ENCODE peak calls at places on chromosomes 1 and 21, in six cellular contexts. Y, P, O, S, B and Q are unnamed samples.

GRCh38 chr1:15501208-15502032 is 22.6 kb downstream of the CASP9 start:
- DNase-seq in Y (peak; percentile 63), P (peak; percentile 73), O (peak; percentile 65), S (no peak), B (peak; percentile 14), Q (peak; percentile 14)

GRCh38 chr1:177210071-177210470 is 39.3 kb downstream of the BRINP2 start:
- DNase-seq in Y (no peak), P (no peak), O (no peak), S (no peak), B (no peak), Q (no peak)

GRCh38 chr21:39348355-39349210 is at the start of gene HMGN1:
- DNase-seq in Y (peak; percentile 75), P (peak; percentile 95), O (peak; percentile 89), S (no peak), B (peak; percentile 87), Q (peak; percentile 93)

GRCh38 chr1:236063919-236064673 is 794 bp downstream of the NID1 start:
- DNase-seq in Y (peak; percentile 67), P (no peak), O (peak; percentile 64), S (no peak), B (peak; percentile 47), Q (no peak)

GRCh38 chr1:60227581-60228252 is 154.1 kb upstream of the C1orf87 start:
- DNase-seq in Y (peak; percentile 2), P (peak; percentile 7), O (no peak), S (no peak), B (no peak), Q (no peak)

GRCh38 chr1:17342014-17342441 is 30.0 kb upstream of the PADI6 start:
- DNase-seq in Y (no peak), P (no peak), O (no peak), S (no peak), B (no peak), Q (no peak)

GRCh38 chr1:153567621-153568366 is 2.1 kb upstream of the S100A2 start:
- DNase-seq in Y (no peak), P (peak; percentile 41), O (peak; percentile 84), S (no peak), B (no peak), Q (no peak)

GRCh38 chr1:208225954-208226937 is 17.9 kb downstream of the PLXNA2 start:
- DNase-seq in Y (no peak), P (no peak), O (peak; percentile 63), S (no peak), B (no peak), Q (no peak)

GRCh38 chr1:10939654-10940450 is 72.6 kb upstream of the TARDBP start:
- DNase-seq in Y (no peak), P (peak; percentile 33), O (no peak), S (no peak), B (no peak), Q (no peak)

GRCh38 chr1:232376632-232377493 is 253.1 kb downstream of the SIPA1L2 start:
- DNase-seq in Y (no peak), P (no peak), O (no peak), S (no peak), B (no peak), Q (no peak)

GRCh38 chr1:42214447-42214871 is 49.9 kb upstream of the GUCA2A start:
- DNase-seq in Y (peak; percentile 12), P (no peak), O (no peak), S (no peak), B (no peak), Q (no peak)

GRCh38 chr1:35637401-35637809 is 3.9 kb downstream of the PSMB2 start:
- DNase-seq in Y (peak; percentile 11), P (peak; percentile 88), O (no peak), S (no peak), B (no peak), Q (no peak)

GRCh38 chr1:210437781-210438180 is 109.1 kb downstream of the HHAT start:
- DNase-seq in Y (no peak), P (no peak), O (no peak), S (no peak), B (no peak), Q (no peak)

GRCh38 chr21:34836103-34836932 is 167.5 kb downstream of the CLIC6 start:
- DNase-seq in Y (peak; percentile 92), P (no peak), O (peak; percentile 72), S (no peak), B (no peak), Q (no peak)

GRCh38 chr21:33770542-33770941 is 128.2 kb downstream of the ITSN1 start:
- DNase-seq in Y (no peak), P (no peak), O (no peak), S (no peak), B (no peak), Q (no peak)

GRCh38 chr1:37746806-37747205 is 18.1 kb downstream of the EPHA10 start:
- DNase-seq in Y (no peak), P (no peak), O (no peak), S (no peak), B (no peak), Q (no peak)

GRCh38 chr1:81876901-81877750 is 76.4 kb downstream of the ADGRL2 start:
- DNase-seq in Y (peak; percentile 10), P (no peak), O (no peak), S (no peak), B (no peak), Q (no peak)

GRCh38 chr1:90044346-90044745 is 49.4 kb downstream of the ZNF326 start:
- DNase-seq in Y (no peak), P (no peak), O (no peak), S (no peak), B (no peak), Q (no peak)